ENCODE peak calls at places on chromosome 17, in four cellular contexts. Z is cardiac fibroblast; X is stimulated activated CD4-positive, alpha-beta T cell treated with anti-CD3 and anti-CD28 coated beads, Interleukin-1b, Interleukin-23, amount 100 ng/mL, for 1 hour; A is stimulated activated naive CD8-positive, alpha-beta T cell treated with anti-CD3 and anti-CD28 coated beads, Interleukin-15, Interleukin-2, amounts not matched to agents 100 U/mL and 50 U/mL, for 24 hours. T is an unnamed sample.
A peak's percentile ranks its signal among the peaks of the same experiment; 100 is the strongest.

GRCh38 chr17:68511671-68512246 is 471 bp upstream of the PRKAR1A start:
- DNase-seq in Z (peak; percentile 84), A (peak; percentile 73), X (peak; percentile 22), T (peak; percentile 79)

GRCh38 chr17:78057113-78057740 is 71.3 kb downstream of the TMC6 start:
- DNase-seq in X (no peak), A (no peak), Z (no peak), T (no peak)

GRCh38 chr17:79522414-79522813 is 88.4 kb downstream of the RBFOX3 start:
- DNase-seq in Z (no peak), X (no peak), A (no peak), T (no peak)

GRCh38 chr17:7438050-7438614 is 1.2 kb upstream of the FGF11 start:
- DNase-seq in X (peak; percentile 16), Z (no peak), A (peak; percentile 80), T (no peak)

GRCh38 chr17:34251186-34251585 is 3.9 kb upstream of the CCL2 start:
- DNase-seq in A (no peak), X (no peak), Z (no peak), T (no peak)

GRCh38 chr17:48970224-48970623 is 1.8 kb upstream of the GIP start:
- DNase-seq in Z (peak; percentile 69), A (no peak), X (no peak), T (no peak)

GRCh38 chr17:50148226-50149098 is 2.0 kb downstream of the PPP1R9B start:
- DNase-seq in Z (peak; percentile 55), X (no peak), A (peak; percentile 87), T (peak; percentile 76)

GRCh38 chr17:72602517-72603345 is 481.9 kb downstream of the SOX9 start:
- DNase-seq in A (no peak), X (no peak), Z (peak; percentile 68), T (peak; percentile 53)

GRCh38 chr17:47701603-47702002 is 7.6 kb downstream of the TBKBP1 start:
- DNase-seq in A (no peak), X (no peak), Z (no peak), T (no peak)

GRCh38 chr17:35423761-35424160 is 8.5 kb downstream of the SLFN12 start:
- DNase-seq in Z (peak; percentile 17), X (no peak), A (no peak), T (no peak)

GRCh38 chr17:27106982-27107360 is 186.9 kb upstream of the WSB1 start:
- DNase-seq in A (no peak), Z (no peak), X (no peak), T (no peak)

GRCh38 chr17:72187544-72187943 is 66.7 kb downstream of the SOX9 start:
- DNase-seq in Z (peak; percentile 80), X (no peak), A (no peak), T (no peak)

GRCh38 chr17:27915715-27916114 is 22.6 kb upstream of the LYRM9 start:
- DNase-seq in A (no peak), Z (no peak), X (no peak), T (no peak)

GRCh38 chr17:31686495-31686894 is 172.5 kb downstream of the COPRS start:
- DNase-seq in X (no peak), Z (no peak), A (no peak), T (no peak)

GRCh38 chr17:30506423-30506822 is 29.2 kb downstream of the GOSR1 start:
- DNase-seq in X (no peak), A (no peak), Z (no peak), T (no peak)

GRCh38 chr17:57940653-57941329 is 14.4 kb downstream of the CUEDC1 start:
- DNase-seq in Z (no peak), A (peak; percentile 21), X (no peak), T (no peak)

GRCh38 chr17:78356163-78356713 is 3.6 kb downstream of the SOCS3 start:
- DNase-seq in A (peak; percentile 88), Z (peak; percentile 76), X (peak; percentile 68), T (peak; percentile 61)

GRCh38 chr17:21242026-21242700 is 11.0 kb downstream of the NATD1 start:
- DNase-seq in A (no peak), Z (no peak), X (no peak), T (no peak)

GRCh38 chr17:10549108-10549842 is at the start of gene MYH2:
- DNase-seq in A (no peak), X (no peak), Z (no peak), T (no peak)

GRCh38 chr17:2508035-2508434 is 3.7 kb downstream of the METTL16 start:
- DNase-seq in X (no peak), Z (no peak), A (no peak), T (no peak)

GRCh38 chr17:7687072-7687907 is at the start of gene TP53:
- DNase-seq in Z (peak; percentile 94), A (peak; percentile 87), X (peak; percentile 72), T (peak; percentile 78)

GRCh38 chr17:14736631-14737030 is 435.8 kb downstream of the HS3ST3B1 start:
- DNase-seq in A (no peak), Z (no peak), X (no peak), T (no peak)

GRCh38 chr17:11499881-11500280 is 98.4 kb upstream of the DNAH9 start:
- DNase-seq in Z (no peak), X (no peak), A (no peak), T (no peak)

GRCh38 chr17:75077490-75078096 is 10.2 kb upstream of the SLC16A5 start:
- DNase-seq in X (no peak), Z (peak; percentile 35), A (peak; percentile 64), T (peak; percentile 73)

GRCh38 chr17:36846410-36847292 is 90.6 kb upstream of the LHX1 start:
- DNase-seq in A (no peak), Z (no peak), X (no peak), T (no peak)

GRCh38 chr17:42795465-42795864 is 3.0 kb downstream of the COA3 start:
- DNase-seq in Z (no peak), A (no peak), X (no peak), T (no peak)

GRCh38 chr17:46833840-46834208 is 15.3 kb upstream of the WNT3 start:
- DNase-seq in Z (no peak), X (no peak), A (no peak), T (no peak)

GRCh38 chr17:58533616-58534188 is 19.3 kb upstream of the MTMR4 start:
- DNase-seq in X (no peak), A (no peak), Z (no peak), T (no peak)

GRCh38 chr17:39153541-39154111 is 2.2 kb upstream of the PLXDC1 start:
- DNase-seq in A (peak; percentile 94), X (peak; percentile 86), Z (peak; percentile 89), T (peak; percentile 84)

GRCh38 chr17:70123193-70123592 is 46.1 kb upstream of the KCNJ2 start:
- DNase-seq in A (no peak), X (no peak), Z (no peak), T (no peak)

GRCh38 chr17:79803997-79804855 is 7.3 kb upstream of the CBX8 start:
- DNase-seq in X (no peak), A (peak; percentile 77), Z (no peak), T (no peak)

GRCh38 chr17:48056246-48056745 is 8.1 kb downstream of the NFE2L1 start:
- DNase-seq in X (no peak), A (peak; percentile 16), Z (no peak), T (no peak)

GRCh38 chr17:27384261-27384701 is 72.0 kb upstream of the KSR1 start:
- DNase-seq in X (no peak), A (no peak), Z (peak; percentile 95), T (peak; percentile 81)

GRCh38 chr17:74027539-74027938 is 175.9 kb upstream of the RPL38 start:
- DNase-seq in Z (no peak), X (no peak), A (no peak), T (no peak)

GRCh38 chr17:48471807-48472484 is 41.9 kb upstream of the SKAP1 start:
- DNase-seq in Z (no peak), A (no peak), X (no peak), T (no peak)